ENCODE peak calls at places on chromosomes 11 and 22, in four cellular contexts. F is neural progenitor cell, D is MM.1S, U is GM10248. V is an unnamed sample.

GRCh38 chr22:41560095-41560487 is 719 bp upstream of the CSDC2 start:
- DNase-seq in F (no peak), D (peak), U (no peak), V (no peak)

GRCh38 chr22:44862981-44863860 is 110.8 kb downstream of the ARHGAP8 start:
- DNase-seq in F (peak), D (no peak), U (no peak), V (no peak)

GRCh38 chr11:65505434-65506315 is 6.8 kb downstream of the MALAT1 start:
- DNase-seq in F (no peak), D (peak), U (no peak), V (no peak)

GRCh38 chr11:95359323-95359656 is 128.3 kb upstream of the SESN3 start:
- DNase-seq in F (no peak), D (no peak), U (no peak), V (no peak)

GRCh38 chr11:76391811-76392475 is 10.8 kb downstream of the GVQW3 start:
- DNase-seq in F (no peak), D (no peak), U (no peak), V (no peak)

GRCh38 chr22:20031732-20032406 is 11.0 kb downstream of the TANGO2 start:
- DNase-seq in F (no peak), D (no peak), U (no peak), V (no peak)

GRCh38 chr22:22431271-22432220 is 77.0 kb downstream of the ZNF280B start:
- DNase-seq in F (peak), D (peak), U (peak), V (peak)

GRCh38 chr22:44925465-44926123 is 84.2 kb downstream of the PHF21B start:
- DNase-seq in F (no peak), D (no peak), U (no peak), V (no peak)

GRCh38 chr11:113507341-113507740 is 32.1 kb upstream of the DRD2 start:
- DNase-seq in F (no peak), D (no peak), U (no peak), V (no peak)

GRCh38 chr11:30504468-30504867 is 81.7 kb downstream of the MPPED2 start:
- DNase-seq in F (no peak), D (no peak), U (no peak), V (no peak)

GRCh38 chr11:78109011-78109685 is 29.5 kb upstream of the NDUFC2 start:
- DNase-seq in F (peak), D (no peak), U (no peak), V (no peak)

GRCh38 chr11:24155792-24156191 is 341.1 kb upstream of the LUZP2 start:
- DNase-seq in F (peak), D (no peak), U (no peak), V (no peak)

GRCh38 chr11:104934594-104934993 is 33.8 kb downstream of the CASP4 start:
- DNase-seq in F (no peak), D (peak), U (no peak), V (no peak)

GRCh38 chr11:110134120-110134519 is 40.9 kb downstream of the ZC3H12C start:
- DNase-seq in F (peak), D (no peak), U (no peak), V (no peak)

GRCh38 chr22:17104336-17104935 is 16.7 kb downstream of the TMEM121B start:
- DNase-seq in F (no peak), D (no peak), U (no peak), V (no peak)

DNA sequence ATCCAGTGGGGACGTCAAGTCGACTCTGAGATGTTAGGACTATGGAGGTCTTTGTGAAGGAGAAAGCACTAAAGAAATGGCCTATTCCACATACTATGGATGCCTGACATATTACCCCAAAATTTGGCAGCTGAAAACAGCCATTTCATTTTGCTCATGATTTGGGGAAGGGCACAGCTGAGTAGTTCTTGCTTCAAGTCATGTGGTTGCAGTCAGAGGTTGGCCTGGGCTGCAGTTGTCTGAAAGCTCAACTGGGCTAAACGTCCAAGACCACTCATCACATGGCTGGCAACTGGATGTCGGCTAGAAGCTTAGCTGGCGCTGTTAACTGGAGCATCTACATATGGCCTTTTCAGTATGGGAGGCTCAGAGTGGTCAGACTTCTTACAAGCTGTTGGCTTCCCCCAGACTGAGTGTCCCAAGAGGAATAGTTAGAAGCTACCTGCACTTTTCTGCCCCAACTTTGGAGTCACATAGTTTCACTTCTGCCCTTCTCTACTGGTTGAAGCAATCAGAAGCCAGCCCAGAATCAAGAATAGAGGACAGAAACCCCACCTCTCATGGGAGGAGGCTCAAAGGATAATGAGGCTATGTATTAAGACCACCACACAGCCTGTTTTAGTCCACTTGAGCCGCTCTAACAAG is 14.1 kb downstream of the SLC35C1 start:
- DNase-seq in F (no peak), D (no peak), U (no peak), V (no peak)
- TF ChIP-seq CTCF in F (no peak), D (no peak), U (no peak), V (no peak)

GRCh38 chr11:15577519-15577918 is 462.8 kb downstream of the INSC start:
- DNase-seq in F (no peak), D (no peak), U (no peak), V (no peak)

GRCh38 chr11:15579287-15580001 is 464.7 kb downstream of the INSC start:
- DNase-seq in F (no peak), D (no peak), U (no peak), V (no peak)

GRCh38 chr11:15580056-15580774 is 465.5 kb downstream of the INSC start:
- DNase-seq in F (no peak), D (no peak), U (no peak), V (no peak)

GRCh38 chr11:15584158-15584557 is 469.4 kb downstream of the INSC start:
- DNase-seq in F (no peak), D (no peak), U (no peak), V (no peak)

GRCh38 chr11:15580775-15581095 is 466.0 kb downstream of the INSC start:
- DNase-seq in F (no peak), D (no peak), U (no peak), V (no peak)
- TF ChIP-seq CTCF in F (no peak), D (no peak), U (no peak), V (no peak)

GRCh38 chr11:8249482-8249881 is 14.2 kb downstream of the LMO1 start:
- DNase-seq in F (no peak), D (no peak), U (no peak), V (no peak)
- TF ChIP-seq CTCF in F (no peak), D (no peak), U (no peak), V (no peak)

GRCh38 chr22:24106385-24107381 is 74.6 kb upstream of the SUSD2 start:
- DNase-seq in F (peak), D (peak), U (peak), V (peak)
- TF ChIP-seq CTCF in F (peak), D (peak), U (peak), V (peak)

GRCh38 chr11:17406082-17406817 is 17.8 kb upstream of the KCNJ11 start:
- DNase-seq in F (no peak), D (no peak), U (no peak), V (no peak)

GRCh38 chr11:17403977-17404759 is 15.7 kb upstream of the KCNJ11 start:
- DNase-seq in F (no peak), D (no peak), U (no peak), V (no peak)

GRCh38 chr11:17407575-17407974 is 19.1 kb upstream of the KCNJ11 start:
- DNase-seq in F (no peak), D (no peak), U (no peak), V (no peak)

GRCh38 chr11:17406818-17407149 is 18.3 kb upstream of the KCNJ11 start:
- DNase-seq in F (no peak), D (no peak), U (no peak), V (no peak)

GRCh38 chr11:17405232-17406005 is 17.0 kb upstream of the KCNJ11 start:
- DNase-seq in F (peak), D (peak), U (no peak), V (no peak)
- TF ChIP-seq CTCF in F (peak), D (peak), U (no peak), V (no peak)

GRCh38 chr11:83285771-83286528 is at the start of gene CCDC90B:
- DNase-seq in F (peak), D (peak), U (peak), V (peak)
- TF ChIP-seq CTCF in F (peak), D (peak), U (peak), V (peak)

DNA sequence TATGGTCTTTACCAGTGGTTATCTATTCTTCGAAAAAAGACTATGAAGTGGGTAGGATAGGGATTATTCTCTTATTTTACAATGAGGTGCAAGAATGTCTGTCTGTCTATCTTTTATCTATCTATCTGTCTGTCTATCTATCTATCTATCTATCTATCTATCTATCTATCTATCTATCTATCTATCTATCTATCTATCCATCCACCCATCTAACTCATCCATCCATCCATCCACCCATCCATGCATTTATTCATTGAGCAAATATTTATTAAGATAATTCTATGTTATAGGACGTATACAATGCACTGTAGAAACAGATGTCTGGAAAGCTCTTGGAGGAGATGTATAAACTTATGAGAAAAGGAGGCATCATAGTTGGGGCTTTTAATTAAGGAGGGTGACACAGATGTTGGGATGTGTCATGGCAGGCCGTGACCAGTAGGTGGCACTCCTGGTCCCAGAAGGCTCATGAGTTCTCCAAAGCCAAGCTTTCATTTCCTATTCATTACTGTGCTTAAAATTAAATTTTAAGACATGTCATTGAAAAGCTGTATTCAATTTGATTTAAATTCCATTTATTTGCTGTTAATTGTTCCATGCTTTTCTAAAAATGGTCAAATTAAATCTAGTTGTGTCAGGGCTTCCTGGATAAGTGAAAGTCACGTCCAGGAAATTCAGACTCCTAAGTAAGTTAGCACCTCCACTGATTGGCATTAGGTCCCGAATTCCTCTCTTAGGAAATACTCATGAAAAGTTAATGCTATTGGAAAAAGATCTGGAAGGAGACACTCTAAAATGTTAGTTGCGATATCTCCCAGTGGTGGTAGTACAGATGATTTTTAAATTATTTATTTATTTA is 19.0 kb upstream of the E2F8 start:
- DNase-seq in F (peak), D (peak), U (peak), V (peak)
- TF ChIP-seq CTCF in F (peak), D (peak), U (peak), V (peak)

GRCh38 chr22:37051629-37052385 is at the start of gene KCTD17:
- DNase-seq in F (peak), D (peak), U (peak), V (peak)
- TF ChIP-seq CTCF in F (no peak), D (no peak), U (no peak), V (peak)

DNA sequence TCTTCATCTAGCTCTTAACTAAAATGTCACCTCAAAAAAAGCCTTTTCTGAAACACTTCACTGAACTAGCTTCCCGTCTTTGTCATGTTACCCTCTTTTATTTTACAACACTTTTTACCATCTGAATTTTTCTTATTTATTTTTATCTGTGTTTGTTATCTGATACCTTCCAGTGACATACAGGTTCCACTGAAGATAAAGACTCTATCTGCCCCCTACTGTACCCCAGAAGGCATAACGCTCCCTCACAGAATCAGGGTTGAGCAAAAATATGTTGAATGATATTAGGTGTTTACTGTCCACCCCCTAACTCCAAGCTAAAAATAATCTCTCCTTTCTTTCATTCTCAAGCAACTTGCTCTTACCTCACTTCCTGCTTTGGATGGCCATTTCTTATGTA is 654.2 kb downstream of the NELL1 start:
- DNase-seq in F (peak), D (no peak), U (no peak), V (no peak)
- TF ChIP-seq CTCF in F (peak), D (peak), U (no peak), V (no peak)